ENCODE peak calls at places on chromosomes 6 and 20, in four cellular contexts. D, L, Z and H are unnamed samples.

GRCh38 chr20:41011551-41012067 is 17.0 kb upstream of the TOP1 start:
- DNase-seq in D (no peak), L (no peak), Z (peak), H (no peak)

GRCh38 chr6:11702039-11702795 is 76.4 kb downstream of the ADTRP start:
- DNase-seq in D (no peak), L (peak), Z (no peak), H (no peak)

GRCh38 chr20:615494-615893 is 5.4 kb upstream of the TCF15 start:
- DNase-seq in D (no peak), L (no peak), Z (no peak), H (no peak)

GRCh38 chr6:72642435-72642834 is 20.6 kb downstream of the KCNQ5 start:
- DNase-seq in D (no peak), L (no peak), Z (no peak), H (no peak)

GRCh38 chr6:148874698-148875293 is 128.0 kb downstream of the UST start:
- DNase-seq in D (peak), L (no peak), Z (no peak), H (peak)

GRCh38 chr20:43043887-43044286 is 145.8 kb downstream of the PTPRT start:
- DNase-seq in D (no peak), L (no peak), Z (no peak), H (no peak)

GRCh38 chr20:33086052-33086722 is 6.7 kb downstream of the BPIFB4 start:
- DNase-seq in D (no peak), L (no peak), Z (no peak), H (no peak)

GRCh38 chr6:44805239-44805849 is 417.8 kb downstream of the CDC5L start:
- DNase-seq in D (no peak), L (peak), Z (no peak), H (no peak)

GRCh38 chr20:19918965-19919329 is 98.2 kb upstream of the NAA20 start:
- DNase-seq in D (no peak), L (no peak), Z (no peak), H (no peak)

GRCh38 chr6:34273242-34273805 is 24.5 kb upstream of the SMIM29 start:
- DNase-seq in D (no peak), L (peak), Z (no peak), H (no peak)

GRCh38 chr20:35491823-35492222 is 36.4 kb downstream of the CEP250 start:
- DNase-seq in D (no peak), L (peak), Z (no peak), H (no peak)

GRCh38 chr6:16154904-16155303 is 26.0 kb downstream of the MYLIP start:
- DNase-seq in D (no peak), L (peak), Z (no peak), H (no peak)

GRCh38 chr6:168394606-168395005 is 46.4 kb upstream of the SMOC2 start:
- DNase-seq in D (no peak), L (no peak), Z (no peak), H (no peak)

GRCh38 chr6:111982681-111983080 is 71.2 kb upstream of the CCN6 start:
- DNase-seq in D (peak), L (no peak), Z (no peak), H (no peak)

GRCh38 chr6:169411722-169412121 is 158.1 kb upstream of the THBS2 start:
- DNase-seq in D (no peak), L (no peak), Z (no peak), H (no peak)

GRCh38 chr6:121430514-121431460 is 4.7 kb upstream of the GJA1 start:
- DNase-seq in D (peak), L (peak), Z (peak), H (peak)

GRCh38 chr6:41976794-41977484 is 35.3 kb upstream of the CCND3 start:
- DNase-seq in D (no peak), L (peak), Z (no peak), H (no peak)

GRCh38 chr6:22042713-22043112 is 254.1 kb downstream of the PRL start:
- DNase-seq in D (no peak), L (no peak), Z (no peak), H (no peak)

GRCh38 chr6:167824591-167825041 is 2.1 kb upstream of the AFDN start:
- DNase-seq in D (no peak), L (peak), Z (peak), H (peak)

GRCh38 chr6:142846883-142847287 is 98.1 kb downstream of the HIVEP2 start:
- DNase-seq in D (no peak), L (peak), Z (no peak), H (peak)

GRCh38 chr6:101883398-101883975 is 490.0 kb downstream of the GRIK2 start:
- DNase-seq in D (no peak), L (peak), Z (no peak), H (no peak)

GRCh38 chr6:117849087-117849486 is 58.0 kb upstream of the SLC35F1 start:
- DNase-seq in D (no peak), L (no peak), Z (no peak), H (no peak)

GRCh38 chr6:170208171-170208601 is 82.7 kb downstream of the DLL1 start:
- DNase-seq in D (no peak), L (no peak), Z (no peak), H (no peak)

GRCh38 chr6:116410945-116411623 is 40.3 kb downstream of the DSE start:
- DNase-seq in D (peak), L (peak), Z (peak), H (no peak)

GRCh38 chr20:37969949-37970855 is 63.1 kb downstream of the TTI1 start:
- DNase-seq in D (no peak), L (no peak), Z (no peak), H (no peak)

GRCh38 chr6:110013396-110013795 is 35.3 kb downstream of the GPR6 start:
- DNase-seq in D (no peak), L (no peak), Z (no peak), H (peak)

GRCh38 chr6:168039301-168039700 is 39.7 kb downstream of the FRMD1 start:
- DNase-seq in D (no peak), L (no peak), Z (no peak), H (no peak)

GRCh38 chr6:50093116-50093937 is 43.6 kb upstream of the DEFB112 start:
- DNase-seq in D (no peak), L (no peak), Z (no peak), H (no peak)

GRCh38 chr6:55456016-55456415 is 123.0 kb downstream of the HMGCLL1 start:
- DNase-seq in D (no peak), L (peak), Z (no peak), H (no peak)

GRCh38 chr20:63116412-63117106 is 99.4 kb downstream of the YTHDF1 start:
- DNase-seq in D (no peak), L (peak), Z (peak), H (peak)

GRCh38 chr6:137415127-137415833 is 78.9 kb downstream of the OLIG3 start:
- DNase-seq in D (peak), L (peak), Z (peak), H (peak)

GRCh38 chr20:45998761-45999160 is 9.9 kb upstream of the MMP9 start:
- DNase-seq in D (no peak), L (no peak), Z (peak), H (no peak)

GRCh38 chr6:157770946-157771345 is 52.1 kb upstream of the SNX9 start:
- DNase-seq in D (no peak), L (no peak), Z (no peak), H (no peak)

GRCh38 chr6:15907914-15908518 is 220.9 kb upstream of the MYLIP start:
- DNase-seq in D (peak), L (no peak), Z (no peak), H (no peak)

GRCh38 chr6:157412780-157413179 is 31.8 kb downstream of the ZDHHC14 start:
- DNase-seq in D (no peak), L (no peak), Z (no peak), H (peak)

GRCh38 chr6:35049885-35050284 is 91.3 kb downstream of the TCP11 start:
- DNase-seq in D (no peak), L (peak), Z (peak), H (peak)

GRCh38 chr6:24721461-24722215 is 2.7 kb upstream of the C6orf62 start:
- DNase-seq in D (peak), L (peak), Z (peak), H (no peak)